ENCODE peak calls at places on chromosomes 16 and 17, in eight cellular contexts. One of them, this sample, is unnamed.

GRCh38 chr16:9154576-9155410 is 63.3 kb downstream of the HAPSTR1 start:
- DNase-seq in activated CD4-positive, alpha-beta T cell treated with anti-CD3 and anti-CD28 coated beads, Interleukin-2, amount 10 ng/mL, durations not matched to agents 7 days and 5 days: no peak
- DNase-seq in epithelial cell of prostate: no peak
- DNase-seq in fibroblast of pulmonary artery: no peak
- DNase-seq in retina: no peak
- DNase-seq in GM04504: no peak
- DNase-seq in mucosa of gallbladder: no peak
- DNase-seq in head of caudate nucleus: no peak
- DNase-seq in this sample: no peak

GRCh38 chr17:77163521-77164280 is 22.9 kb downstream of the SEC14L1 start:
- DNase-seq in fibroblast of pulmonary artery: no peak
- DNase-seq in retina: peak
- DNase-seq in activated CD4-positive, alpha-beta T cell treated with anti-CD3 and anti-CD28 coated beads, Interleukin-2, amount 10 ng/mL, durations not matched to agents 7 days and 5 days: no peak
- DNase-seq in head of caudate nucleus: no peak
- DNase-seq in epithelial cell of prostate: no peak
- DNase-seq in GM04504: no peak
- DNase-seq in mucosa of gallbladder: no peak
- DNase-seq in this sample: no peak

GRCh38 chr17:3723188-3723555 is 531 bp upstream of the HASPIN start:
- DNase-seq in head of caudate nucleus: no peak
- DNase-seq in mucosa of gallbladder: no peak
- DNase-seq in activated CD4-positive, alpha-beta T cell treated with anti-CD3 and anti-CD28 coated beads, Interleukin-2, amount 10 ng/mL, durations not matched to agents 7 days and 5 days: no peak
- DNase-seq in epithelial cell of prostate: no peak
- DNase-seq in fibroblast of pulmonary artery: no peak
- DNase-seq in retina: no peak
- DNase-seq in GM04504: no peak
- DNase-seq in this sample: no peak

GRCh38 chr17:9110501-9110900 is 89.2 kb downstream of the NTN1 start:
- DNase-seq in mucosa of gallbladder: no peak
- DNase-seq in head of caudate nucleus: no peak
- DNase-seq in GM04504: no peak
- DNase-seq in retina: no peak
- DNase-seq in activated CD4-positive, alpha-beta T cell treated with anti-CD3 and anti-CD28 coated beads, Interleukin-2, amount 10 ng/mL, durations not matched to agents 7 days and 5 days: no peak
- DNase-seq in fibroblast of pulmonary artery: no peak
- DNase-seq in epithelial cell of prostate: no peak
- DNase-seq in this sample: no peak

GRCh38 chr17:13350466-13350865 is 251.3 kb downstream of the HS3ST3A1 start:
- DNase-seq in epithelial cell of prostate: no peak
- DNase-seq in retina: peak
- DNase-seq in mucosa of gallbladder: no peak
- DNase-seq in head of caudate nucleus: no peak
- DNase-seq in fibroblast of pulmonary artery: no peak
- DNase-seq in activated CD4-positive, alpha-beta T cell treated with anti-CD3 and anti-CD28 coated beads, Interleukin-2, amount 10 ng/mL, durations not matched to agents 7 days and 5 days: no peak
- DNase-seq in GM04504: no peak
- DNase-seq in this sample: no peak

GRCh38 chr16:82368041-82368440 is 198.0 kb upstream of the MPHOSPH6 start:
- DNase-seq in head of caudate nucleus: peak
- DNase-seq in epithelial cell of prostate: no peak
- DNase-seq in fibroblast of pulmonary artery: peak
- DNase-seq in GM04504: peak
- DNase-seq in activated CD4-positive, alpha-beta T cell treated with anti-CD3 and anti-CD28 coated beads, Interleukin-2, amount 10 ng/mL, durations not matched to agents 7 days and 5 days: no peak
- DNase-seq in mucosa of gallbladder: peak
- DNase-seq in retina: no peak
- DNase-seq in this sample: no peak

GRCh38 chr16:51651061-51651466 is 500.0 kb upstream of the SALL1 start:
- DNase-seq in retina: peak
- DNase-seq in epithelial cell of prostate: no peak
- DNase-seq in activated CD4-positive, alpha-beta T cell treated with anti-CD3 and anti-CD28 coated beads, Interleukin-2, amount 10 ng/mL, durations not matched to agents 7 days and 5 days: no peak
- DNase-seq in head of caudate nucleus: peak
- DNase-seq in fibroblast of pulmonary artery: no peak
- DNase-seq in mucosa of gallbladder: no peak
- DNase-seq in GM04504: no peak
- DNase-seq in this sample: no peak

GRCh38 chr16:58040496-58040846 is 14.9 kb downstream of the MMP15 start:
- DNase-seq in GM04504: no peak
- DNase-seq in epithelial cell of prostate: no peak
- DNase-seq in head of caudate nucleus: no peak
- DNase-seq in fibroblast of pulmonary artery: no peak
- DNase-seq in mucosa of gallbladder: no peak
- DNase-seq in activated CD4-positive, alpha-beta T cell treated with anti-CD3 and anti-CD28 coated beads, Interleukin-2, amount 10 ng/mL, durations not matched to agents 7 days and 5 days: no peak
- DNase-seq in retina: no peak
- DNase-seq in this sample: no peak

GRCh38 chr16:69180011-69180338 is 7.0 kb upstream of the SNTB2 start:
- DNase-seq in retina: no peak
- DNase-seq in activated CD4-positive, alpha-beta T cell treated with anti-CD3 and anti-CD28 coated beads, Interleukin-2, amount 10 ng/mL, durations not matched to agents 7 days and 5 days: no peak
- DNase-seq in head of caudate nucleus: no peak
- DNase-seq in mucosa of gallbladder: no peak
- DNase-seq in epithelial cell of prostate: no peak
- DNase-seq in GM04504: no peak
- DNase-seq in fibroblast of pulmonary artery: no peak
- DNase-seq in this sample: no peak

GRCh38 chr16:85359147-85359822 is 247.0 kb upstream of the CIBAR2 start:
- DNase-seq in epithelial cell of prostate: no peak
- DNase-seq in fibroblast of pulmonary artery: no peak
- DNase-seq in retina: no peak
- DNase-seq in mucosa of gallbladder: no peak
- DNase-seq in activated CD4-positive, alpha-beta T cell treated with anti-CD3 and anti-CD28 coated beads, Interleukin-2, amount 10 ng/mL, durations not matched to agents 7 days and 5 days: no peak
- DNase-seq in GM04504: no peak
- DNase-seq in head of caudate nucleus: no peak
- DNase-seq in this sample: no peak

GRCh38 chr16:67773569-67774456 is 32.5 kb downstream of the RANBP10 start:
- DNase-seq in retina: no peak
- DNase-seq in head of caudate nucleus: no peak
- DNase-seq in GM04504: no peak
- DNase-seq in activated CD4-positive, alpha-beta T cell treated with anti-CD3 and anti-CD28 coated beads, Interleukin-2, amount 10 ng/mL, durations not matched to agents 7 days and 5 days: no peak
- DNase-seq in fibroblast of pulmonary artery: peak
- DNase-seq in mucosa of gallbladder: no peak
- DNase-seq in epithelial cell of prostate: no peak
- DNase-seq in this sample: no peak

GRCh38 chr16:1770328-1771071 is 843 bp downstream of the NME3 start:
- DNase-seq in epithelial cell of prostate: no peak
- DNase-seq in fibroblast of pulmonary artery: peak
- DNase-seq in GM04504: no peak
- DNase-seq in head of caudate nucleus: peak
- DNase-seq in mucosa of gallbladder: peak
- DNase-seq in activated CD4-positive, alpha-beta T cell treated with anti-CD3 and anti-CD28 coated beads, Interleukin-2, amount 10 ng/mL, durations not matched to agents 7 days and 5 days: peak
- DNase-seq in retina: peak
- DNase-seq in this sample: peak

GRCh38 chr17:74280093-74280513 is 6.1 kb downstream of the DNAI2 start:
- DNase-seq in activated CD4-positive, alpha-beta T cell treated with anti-CD3 and anti-CD28 coated beads, Interleukin-2, amount 10 ng/mL, durations not matched to agents 7 days and 5 days: peak
- DNase-seq in mucosa of gallbladder: no peak
- DNase-seq in fibroblast of pulmonary artery: no peak
- DNase-seq in retina: no peak
- DNase-seq in GM04504: no peak
- DNase-seq in head of caudate nucleus: no peak
- DNase-seq in epithelial cell of prostate: no peak
- DNase-seq in this sample: peak

GRCh38 chr16:30185683-30186421 is 2.5 kb downstream of the CORO1A start:
- DNase-seq in epithelial cell of prostate: no peak
- DNase-seq in mucosa of gallbladder: peak
- DNase-seq in retina: no peak
- DNase-seq in fibroblast of pulmonary artery: no peak
- DNase-seq in activated CD4-positive, alpha-beta T cell treated with anti-CD3 and anti-CD28 coated beads, Interleukin-2, amount 10 ng/mL, durations not matched to agents 7 days and 5 days: peak
- DNase-seq in GM04504: no peak
- DNase-seq in head of caudate nucleus: peak
- DNase-seq in this sample: peak

GRCh38 chr17:17420035-17420434 is 56.8 kb upstream of the MED9 start:
- DNase-seq in fibroblast of pulmonary artery: no peak
- DNase-seq in retina: no peak
- DNase-seq in activated CD4-positive, alpha-beta T cell treated with anti-CD3 and anti-CD28 coated beads, Interleukin-2, amount 10 ng/mL, durations not matched to agents 7 days and 5 days: no peak
- DNase-seq in head of caudate nucleus: no peak
- DNase-seq in epithelial cell of prostate: no peak
- DNase-seq in mucosa of gallbladder: no peak
- DNase-seq in GM04504: no peak
- DNase-seq in this sample: no peak

GRCh38 chr16:12087901-12088364 is 111.4 kb downstream of the SNX29 start:
- DNase-seq in fibroblast of pulmonary artery: no peak
- DNase-seq in mucosa of gallbladder: no peak
- DNase-seq in epithelial cell of prostate: no peak
- DNase-seq in activated CD4-positive, alpha-beta T cell treated with anti-CD3 and anti-CD28 coated beads, Interleukin-2, amount 10 ng/mL, durations not matched to agents 7 days and 5 days: no peak
- DNase-seq in head of caudate nucleus: no peak
- DNase-seq in retina: no peak
- DNase-seq in GM04504: no peak
- DNase-seq in this sample: no peak

GRCh38 chr17:82957469-82957795 is 117.6 kb upstream of the ZNF750 start:
- DNase-seq in GM04504: no peak
- DNase-seq in head of caudate nucleus: peak
- DNase-seq in epithelial cell of prostate: no peak
- DNase-seq in mucosa of gallbladder: no peak
- DNase-seq in retina: no peak
- DNase-seq in fibroblast of pulmonary artery: no peak
- DNase-seq in activated CD4-positive, alpha-beta T cell treated with anti-CD3 and anti-CD28 coated beads, Interleukin-2, amount 10 ng/mL, durations not matched to agents 7 days and 5 days: no peak
- DNase-seq in this sample: peak